ENCODE peak calls at places on chromosomes 13 and 19, in five cellular contexts. K is H9, Y is neuronal stem cell, Q is mesenchymal stem cell, E is trophoblast cell. R is an unnamed sample.

GRCh38 chr19:4694211-4694987 is 24.3 kb upstream of the MYDGF start:
- DNase-seq in E (no peak), K (no peak), Q (peak; percentile 87), Y (no peak), R (no peak)

GRCh38 chr13:50574731-50575130 is 268.8 kb downstream of the DLEU7 start:
- DNase-seq in E (no peak), Q (no peak), Y (no peak), K (no peak), R (no peak)

GRCh38 chr13:107205318-107206112 is 637.6 kb upstream of the ARGLU1 start:
- DNase-seq in E (peak; percentile 25), K (peak; percentile 86), Q (peak; percentile 73), Y (peak; percentile 58), R (peak; percentile 79)

GRCh38 chr13:33285420-33286124 is at the start of gene STARD13:
- DNase-seq in Y (peak; percentile 78), E (peak; percentile 98), Q (peak; percentile 98), K (peak; percentile 95), R (peak; percentile 98)

GRCh38 chr19:46620716-46621115 is 4.2 kb downstream of the PTGIR start:
- DNase-seq in Y (no peak), K (no peak), E (no peak), Q (peak; percentile 92), R (no peak)

GRCh38 chr13:100235311-100235901 is 146.5 kb downstream of the PCCA start:
- DNase-seq in Q (peak; percentile 52), Y (peak; percentile 20), E (no peak), K (no peak), R (peak; percentile 50)

GRCh38 chr19:13505761-13506549 is at the start of gene CACNA1A:
- DNase-seq in Y (peak; percentile 56), E (no peak), K (peak; percentile 46), Q (no peak), R (peak; percentile 42)

GRCh38 chr19:784541-784940 is 12.7 kb upstream of the PTBP1 start:
- DNase-seq in Q (no peak), E (no peak), Y (no peak), K (no peak), R (no peak)

GRCh38 chr19:37907735-37908066 is 693 bp downstream of the SIPA1L3 start:
- DNase-seq in Y (no peak), Q (no peak), K (no peak), E (no peak), R (no peak)

GRCh38 chr19:12364391-12365093 is 941 bp downstream of the ZNF442 start:
- DNase-seq in Q (peak; percentile 26), Y (no peak), E (no peak), K (peak; percentile 18), R (peak; percentile 17)

GRCh38 chr13:40613192-40613818 is 53.1 kb downstream of the FOXO1 start:
- DNase-seq in E (no peak), Y (no peak), Q (no peak), K (no peak), R (no peak)

GRCh38 chr13:51000576-51001260 is 91.1 kb downstream of the RNASEH2B start:
- DNase-seq in K (no peak), Y (no peak), Q (peak; percentile 35), E (no peak), R (no peak)

GRCh38 chr19:53394522-53394973 is 401 bp upstream of the ZNF765 start:
- DNase-seq in Y (no peak), Q (peak; percentile 76), K (peak; percentile 83), E (peak; percentile 81), R (peak; percentile 92)

GRCh38 chr19:11694533-11695439 is 44.0 kb downstream of the ZNF823 start:
- DNase-seq in E (peak; percentile 98), K (peak; percentile 97), Q (peak; percentile 94), Y (peak; percentile 93), R (peak; percentile 97)

GRCh38 chr19:45526143-45526542 is 18.9 kb downstream of the VASP start:
- DNase-seq in Y (peak; percentile 68), Q (peak; percentile 77), K (peak; percentile 94), E (no peak), R (peak; percentile 92)

GRCh38 chr13:22235285-22235949 is 564.5 kb downstream of the FGF9 start:
- DNase-seq in Y (no peak), Q (no peak), K (peak; percentile 57), E (no peak), R (peak; percentile 87)

GRCh38 chr19:41935781-41936415 is 7.6 kb upstream of the ERFL start:
- DNase-seq in K (no peak), Y (no peak), E (no peak), Q (no peak), R (no peak)

GRCh38 chr19:41932259-41933130 is 4.2 kb upstream of the ERFL start:
- DNase-seq in Q (no peak), E (no peak), Y (no peak), K (no peak), R (no peak)

GRCh38 chr19:41933131-41933458 is 4.8 kb upstream of the ERFL start:
- DNase-seq in E (no peak), K (no peak), Y (no peak), Q (no peak), R (no peak)

GRCh38 chr19:41934849-41935374 is 6.7 kb upstream of the ERFL start:
- DNase-seq in K (peak; percentile 89), Q (peak; percentile 69), E (peak; percentile 49), Y (peak; percentile 86), R (peak; percentile 88)

DNA sequence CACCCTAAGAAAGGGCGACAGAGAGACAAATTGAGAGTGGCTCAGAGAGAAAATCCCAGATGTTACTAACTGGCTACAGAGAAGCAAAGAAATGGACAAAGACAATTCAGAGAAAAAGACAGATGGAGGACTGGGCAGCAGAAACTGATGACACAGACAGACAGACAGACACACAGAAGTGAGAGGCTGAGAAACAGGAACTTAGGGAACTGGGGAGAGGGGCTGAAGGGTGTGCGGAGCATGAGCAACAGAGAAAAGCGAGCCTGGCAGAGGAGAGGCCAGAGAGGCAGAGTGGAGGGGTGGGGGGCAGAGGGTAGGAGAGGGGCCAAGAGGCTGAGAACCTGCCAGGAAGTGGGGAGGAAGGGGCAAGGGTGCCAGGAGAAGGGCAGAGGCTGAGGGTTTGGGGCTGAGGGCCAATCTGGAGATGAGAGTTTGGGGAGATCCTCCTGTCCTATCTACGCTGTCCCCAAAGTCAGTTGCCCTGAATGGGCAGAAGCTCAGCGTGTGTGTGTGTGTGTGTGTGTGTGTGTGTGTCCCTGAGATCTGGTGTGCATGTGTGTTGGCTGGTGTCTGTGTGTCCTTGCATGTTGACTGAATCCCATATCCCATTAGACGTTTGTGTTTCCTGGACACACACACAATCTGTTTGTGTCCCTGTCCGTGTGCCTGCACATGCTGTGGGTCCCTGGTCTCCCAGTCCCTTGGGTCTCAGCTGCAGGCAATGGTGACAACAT is 5.6 kb upstream of the ERFL start:
- DNase-seq in K (no peak), Y (no peak), E (no peak), Q (no peak), R (no peak)
- H2AK5ac ChIP-seq in K (no peak overlapping the region), Y (no peak overlapping the region), E (no peak overlapping the region), Q (no peak overlapping the region), R (no peak overlapping the region)

GRCh38 chr19:40639638-40639982 is 38.4 kb downstream of the LTBP4 start:
- DNase-seq in E (no peak), Q (no peak), K (no peak), Y (no peak), R (no peak)

GRCh38 chr19:40640744-40641143 is 39.6 kb downstream of the LTBP4 start:
- DNase-seq in K (no peak), Q (peak; percentile 42), Y (no peak), E (no peak), R (no peak)

GRCh38 chr19:40641306-40641705 is 40.1 kb downstream of the LTBP4 start:
- DNase-seq in K (no peak), E (no peak), Y (no peak), Q (no peak), R (no peak)

GRCh38 chr19:40642757-40643325 is 41.7 kb downstream of the LTBP4 start:
- DNase-seq in E (no peak), Q (no peak), K (no peak), Y (no peak), R (no peak)

DNA sequence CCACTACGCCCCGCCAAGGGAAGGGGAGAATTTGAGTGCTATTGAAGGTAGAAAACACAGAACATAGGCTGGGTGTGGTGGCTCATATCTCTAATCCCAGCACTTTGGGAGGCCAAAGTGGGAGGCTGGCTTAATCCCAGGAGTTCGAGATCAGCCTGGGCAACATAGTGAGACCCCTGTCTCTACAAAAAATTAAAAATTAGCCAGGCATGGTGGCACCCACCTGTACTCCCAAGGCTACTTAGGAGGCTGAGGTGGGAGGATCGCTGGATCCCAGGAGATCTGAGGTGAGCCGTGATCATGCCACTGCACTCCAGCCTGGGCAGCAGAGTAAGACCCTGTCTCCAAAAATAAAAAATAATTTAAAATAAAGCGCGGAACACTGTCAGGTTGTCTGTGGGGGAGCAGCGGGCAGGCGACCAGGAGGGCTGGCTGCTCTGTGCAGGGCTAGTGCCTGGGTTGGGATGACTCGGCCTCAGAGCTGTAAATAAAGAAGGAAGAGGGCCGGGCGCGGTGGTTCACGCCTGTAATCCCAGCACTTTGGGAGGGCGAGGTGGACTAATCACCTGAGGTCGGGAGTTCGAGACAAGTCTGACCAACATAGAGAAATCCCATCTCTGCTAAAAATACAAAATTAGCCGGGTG is 41.0 kb downstream of the LTBP4 start:
- DNase-seq in E (no peak), K (no peak), Y (no peak), Q (no peak), R (no peak)
- H2AK5ac ChIP-seq in E (peak overlapping the region; percentile 7), K (no peak overlapping the region), Y (no peak overlapping the region), Q (no peak overlapping the region), R (no peak overlapping the region)

DNA sequence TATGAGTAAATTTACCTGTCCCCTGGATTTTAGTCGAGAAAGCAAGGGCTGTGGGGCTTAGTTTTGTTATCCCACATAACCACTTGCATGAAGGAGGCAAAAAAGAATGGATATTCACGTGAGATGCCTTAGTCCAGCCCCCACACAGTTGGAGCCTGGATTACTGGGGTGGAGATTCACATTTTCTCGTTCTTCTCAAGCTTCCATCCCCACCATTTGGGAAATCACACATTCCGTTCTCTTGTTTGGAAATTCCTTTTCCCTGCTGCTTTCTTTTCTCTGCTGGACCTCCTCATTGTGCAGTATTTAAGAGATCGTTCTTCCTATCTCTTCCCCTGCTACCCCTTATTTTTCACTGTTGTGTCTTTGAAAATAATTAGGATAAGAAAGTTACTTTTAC is 45.1 kb upstream of the FARP1 start:
- DNase-seq in E (no peak), K (no peak), Q (no peak), Y (peak; percentile 47), R (peak; percentile 37)
- H2AK5ac ChIP-seq in E (no peak overlapping the region), K (no peak overlapping the region), Q (no peak overlapping the region), Y (no peak overlapping the region), R (no peak overlapping the region)

GRCh38 chr13:21039097-21039800 is 22.1 kb downstream of the LATS2 start:
- DNase-seq in Y (no peak), K (no peak), Q (no peak), E (no peak), R (peak; percentile 23)
- H2AK5ac ChIP-seq in Y (no peak overlapping the region), K (no peak overlapping the region), Q (no peak overlapping the region), E (no peak overlapping the region), R (no peak overlapping the region)